ENCODE peak calls at places on chromosomes 1 and 21, in seven cellular contexts. One of them, this sample, is unnamed.

GRCh38 chr1:55898191-55898590 is 681.2 kb downstream of the PLPP3 start:
- DNase-seq in astrocyte of the spinal cord: peak; percentile 20
- DNase-seq in brain microvascular endothelial cell: peak; percentile 15
- DNase-seq in psoas muscle: no peak
- DNase-seq in SK-N-SH: no peak
- DNase-seq in H1: no peak
- DNase-seq in AG09309: peak; percentile 93
- DNase-seq in this sample: no peak

GRCh38 chr1:59116920-59117542 is 179.9 kb upstream of the FGGY start:
- DNase-seq in astrocyte of the spinal cord: peak; percentile 56
- DNase-seq in brain microvascular endothelial cell: peak; percentile 45
- DNase-seq in psoas muscle: no peak
- DNase-seq in SK-N-SH: no peak
- DNase-seq in H1: no peak
- DNase-seq in AG09309: no peak
- DNase-seq in this sample: no peak

GRCh38 chr1:168932539-168932938 is 174.0 kb upstream of the ATP1B1 start:
- DNase-seq in astrocyte of the spinal cord: peak; percentile 5
- DNase-seq in brain microvascular endothelial cell: peak; percentile 12
- DNase-seq in psoas muscle: no peak
- DNase-seq in SK-N-SH: no peak
- DNase-seq in H1: no peak
- DNase-seq in AG09309: no peak
- DNase-seq in this sample: no peak

GRCh38 chr1:107141491-107142369 is 891 bp downstream of the NTNG1 start:
- DNase-seq in astrocyte of the spinal cord: peak; percentile 87
- DNase-seq in brain microvascular endothelial cell: peak; percentile 14
- DNase-seq in psoas muscle: peak; percentile 47
- DNase-seq in SK-N-SH: peak; percentile 44
- DNase-seq in H1: peak; percentile 62
- DNase-seq in AG09309: peak; percentile 45
- DNase-seq in this sample: peak; percentile 12

GRCh38 chr1:172938676-172939075 is 112.1 kb downstream of the TNFSF18 start:
- DNase-seq in astrocyte of the spinal cord: no peak
- DNase-seq in brain microvascular endothelial cell: no peak
- DNase-seq in psoas muscle: no peak
- DNase-seq in SK-N-SH: no peak
- DNase-seq in H1: no peak
- DNase-seq in AG09309: peak; percentile 61
- DNase-seq in this sample: no peak

GRCh38 chr1:27042670-27043069 is 30.0 kb upstream of the TENT5B start:
- DNase-seq in astrocyte of the spinal cord: no peak
- DNase-seq in brain microvascular endothelial cell: no peak
- DNase-seq in psoas muscle: peak; percentile 19
- DNase-seq in SK-N-SH: no peak
- DNase-seq in H1: no peak
- DNase-seq in AG09309: no peak
- DNase-seq in this sample: no peak

GRCh38 chr1:172401907-172402306 is 18.6 kb upstream of the C1orf105 start:
- DNase-seq in astrocyte of the spinal cord: no peak
- DNase-seq in brain microvascular endothelial cell: no peak
- DNase-seq in psoas muscle: no peak
- DNase-seq in SK-N-SH: no peak
- DNase-seq in H1: no peak
- DNase-seq in AG09309: no peak
- DNase-seq in this sample: no peak

GRCh38 chr1:17436380-17437174 is 2.9 kb downstream of the RCC2 start:
- DNase-seq in astrocyte of the spinal cord: peak; percentile 6
- DNase-seq in brain microvascular endothelial cell: no peak
- DNase-seq in psoas muscle: no peak
- DNase-seq in SK-N-SH: no peak
- DNase-seq in H1: no peak
- DNase-seq in AG09309: no peak
- DNase-seq in this sample: no peak

GRCh38 chr1:8905582-8906191 is 27.2 kb upstream of the ENO1 start:
- DNase-seq in astrocyte of the spinal cord: no peak
- DNase-seq in brain microvascular endothelial cell: no peak
- DNase-seq in psoas muscle: no peak
- DNase-seq in SK-N-SH: no peak
- DNase-seq in H1: no peak
- DNase-seq in AG09309: no peak
- DNase-seq in this sample: no peak

GRCh38 chr1:46812996-46813857 is 14.4 kb downstream of the CYP4B1 start:
- DNase-seq in astrocyte of the spinal cord: no peak
- DNase-seq in brain microvascular endothelial cell: no peak
- DNase-seq in psoas muscle: no peak
- DNase-seq in SK-N-SH: no peak
- DNase-seq in H1: no peak
- DNase-seq in AG09309: no peak
- DNase-seq in this sample: no peak

GRCh38 chr1:110684476-110684875 is 9.7 kb upstream of the KCNA3 start:
- DNase-seq in astrocyte of the spinal cord: no peak
- DNase-seq in brain microvascular endothelial cell: no peak
- DNase-seq in psoas muscle: no peak
- DNase-seq in SK-N-SH: no peak
- DNase-seq in H1: no peak
- DNase-seq in AG09309: no peak
- DNase-seq in this sample: no peak

GRCh38 chr1:161192476-161193465 is 6.1 kb downstream of the ADAMTS4 start:
- DNase-seq in astrocyte of the spinal cord: peak; percentile 65
- DNase-seq in brain microvascular endothelial cell: peak; percentile 63
- DNase-seq in psoas muscle: peak; percentile 61
- DNase-seq in SK-N-SH: peak; percentile 89
- DNase-seq in H1: peak; percentile 70
- DNase-seq in AG09309: no peak
- DNase-seq in this sample: peak; percentile 36

GRCh38 chr21:25528511-25528910 is 78.8 kb downstream of the MRPL39 start:
- DNase-seq in astrocyte of the spinal cord: no peak
- DNase-seq in brain microvascular endothelial cell: no peak
- DNase-seq in psoas muscle: no peak
- DNase-seq in SK-N-SH: no peak
- DNase-seq in H1: no peak
- DNase-seq in AG09309: no peak
- DNase-seq in this sample: no peak

GRCh38 chr1:24567792-24568388 is 12.0 kb downstream of the NCMAP start:
- DNase-seq in astrocyte of the spinal cord: no peak
- DNase-seq in brain microvascular endothelial cell: no peak
- DNase-seq in psoas muscle: no peak
- DNase-seq in SK-N-SH: no peak
- DNase-seq in H1: no peak
- DNase-seq in AG09309: no peak
- DNase-seq in this sample: no peak
- TF ChIP-seq CTCF in astrocyte of the spinal cord: no peak
- TF ChIP-seq CTCF in brain microvascular endothelial cell: no peak
- TF ChIP-seq CTCF in psoas muscle: no peak
- TF ChIP-seq CTCF in SK-N-SH: no peak
- TF ChIP-seq CTCF in H1: peak; percentile 36
- TF ChIP-seq CTCF in AG09309: no peak
- TF ChIP-seq CTCF in this sample: peak; percentile 15

DNA sequence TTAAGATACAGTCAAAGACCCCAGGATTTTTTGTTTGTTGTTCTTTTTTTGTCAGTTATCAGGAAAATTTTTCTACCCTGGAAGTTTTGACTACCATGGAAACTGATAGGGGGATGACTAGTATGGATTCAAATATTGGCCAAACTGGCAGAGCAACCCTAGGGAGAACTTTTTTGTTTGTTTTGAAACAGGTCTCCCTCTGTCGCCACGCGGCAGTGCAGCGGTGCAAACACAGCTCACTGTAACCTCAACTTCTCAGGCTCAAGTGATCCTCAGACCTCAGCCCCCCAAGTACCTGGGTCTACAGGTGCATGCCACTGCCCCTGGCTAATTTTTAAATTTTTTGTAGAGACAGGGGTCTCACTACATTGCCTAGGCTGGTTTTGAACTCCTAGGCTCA is 46.6 kb downstream of the TOR3A start:
- DNase-seq in astrocyte of the spinal cord: no peak
- DNase-seq in brain microvascular endothelial cell: no peak
- DNase-seq in psoas muscle: no peak
- DNase-seq in SK-N-SH: no peak
- DNase-seq in H1: no peak
- DNase-seq in AG09309: no peak
- DNase-seq in this sample: no peak
- TF ChIP-seq CTCF in astrocyte of the spinal cord: no peak
- TF ChIP-seq CTCF in brain microvascular endothelial cell: no peak
- TF ChIP-seq CTCF in psoas muscle: no peak
- TF ChIP-seq CTCF in SK-N-SH: no peak
- TF ChIP-seq CTCF in H1: no peak
- TF ChIP-seq CTCF in AG09309: no peak
- TF ChIP-seq CTCF in this sample: no peak

GRCh38 chr1:64240209-64240608 is 36.8 kb downstream of the UBE2U start:
- DNase-seq in astrocyte of the spinal cord: peak; percentile 37
- DNase-seq in brain microvascular endothelial cell: no peak
- DNase-seq in psoas muscle: no peak
- DNase-seq in SK-N-SH: no peak
- DNase-seq in H1: no peak
- DNase-seq in AG09309: peak; percentile 31
- DNase-seq in this sample: no peak
- TF ChIP-seq CTCF in astrocyte of the spinal cord: peak; percentile 27
- TF ChIP-seq CTCF in brain microvascular endothelial cell: peak; percentile 29
- TF ChIP-seq CTCF in psoas muscle: no peak
- TF ChIP-seq CTCF in SK-N-SH: peak; percentile 12
- TF ChIP-seq CTCF in H1: no peak
- TF ChIP-seq CTCF in AG09309: peak; percentile 37
- TF ChIP-seq CTCF in this sample: no peak

GRCh38 chr1:108708726-108709660 is 3.7 kb upstream of the FNDC7 start:
- DNase-seq in astrocyte of the spinal cord: no peak
- DNase-seq in brain microvascular endothelial cell: no peak
- DNase-seq in psoas muscle: no peak
- DNase-seq in SK-N-SH: no peak
- DNase-seq in H1: peak; percentile 74
- DNase-seq in AG09309: no peak
- DNase-seq in this sample: no peak
- TF ChIP-seq CTCF in astrocyte of the spinal cord: peak; percentile 10
- TF ChIP-seq CTCF in brain microvascular endothelial cell: peak; percentile 25
- TF ChIP-seq CTCF in psoas muscle: no peak
- TF ChIP-seq CTCF in SK-N-SH: peak; percentile 27
- TF ChIP-seq CTCF in H1: peak; percentile 85
- TF ChIP-seq CTCF in AG09309: peak; percentile 8
- TF ChIP-seq CTCF in this sample: peak; percentile 12

This sample was measured in progenitor cell of endocrine pancreas.